ENCODE peak calls at places on chromosomes 3 and 15, in seven cellular contexts. One of them, this sample, is unnamed.
A peak's percentile ranks its signal among the peaks of the same experiment; 100 is the strongest.

GRCh38 chr15:40105517-40106202 is 3.0 kb downstream of the BMF start:
- DNase-seq in psoas muscle: no peak
- DNase-seq in activated CD8-positive, alpha-beta memory T cell treated with anti-CD3 and anti-CD28 coated beads, Interleukin-2, amount 50 U/mL, for 48 hours: no peak
- DNase-seq in NCI-H1092: no peak
- DNase-seq in hypothalamus: no peak
- DNase-seq in stimulated activated CD4-positive, alpha-beta T cell treated with anti-CD3 and anti-CD28 coated beads, TNF-alpha, amount 100 ng/mL, for 4 hours: peak; percentile 37
- DNase-seq in H4: no peak
- DNase-seq in this sample: no peak

GRCh38 chr3:146747928-146748327 is 142.8 kb upstream of the PLSCR5 start:
- DNase-seq in psoas muscle: no peak
- DNase-seq in activated CD8-positive, alpha-beta memory T cell treated with anti-CD3 and anti-CD28 coated beads, Interleukin-2, amount 50 U/mL, for 48 hours: no peak
- DNase-seq in NCI-H1092: no peak
- DNase-seq in hypothalamus: no peak
- DNase-seq in stimulated activated CD4-positive, alpha-beta T cell treated with anti-CD3 and anti-CD28 coated beads, TNF-alpha, amount 100 ng/mL, for 4 hours: no peak
- DNase-seq in H4: peak; percentile 16
- DNase-seq in this sample: no peak

GRCh38 chr3:50442940-50443579 is 60.4 kb downstream of the CACNA2D2 start:
- DNase-seq in psoas muscle: no peak
- DNase-seq in activated CD8-positive, alpha-beta memory T cell treated with anti-CD3 and anti-CD28 coated beads, Interleukin-2, amount 50 U/mL, for 48 hours: no peak
- DNase-seq in NCI-H1092: peak; percentile 75
- DNase-seq in hypothalamus: no peak
- DNase-seq in stimulated activated CD4-positive, alpha-beta T cell treated with anti-CD3 and anti-CD28 coated beads, TNF-alpha, amount 100 ng/mL, for 4 hours: no peak
- DNase-seq in H4: no peak
- DNase-seq in this sample: no peak

GRCh38 chr15:92880796-92881569 is 19.1 kb upstream of the CHD2 start:
- DNase-seq in psoas muscle: no peak
- DNase-seq in activated CD8-positive, alpha-beta memory T cell treated with anti-CD3 and anti-CD28 coated beads, Interleukin-2, amount 50 U/mL, for 48 hours: no peak
- DNase-seq in NCI-H1092: no peak
- DNase-seq in hypothalamus: no peak
- DNase-seq in stimulated activated CD4-positive, alpha-beta T cell treated with anti-CD3 and anti-CD28 coated beads, TNF-alpha, amount 100 ng/mL, for 4 hours: no peak
- DNase-seq in H4: no peak
- DNase-seq in this sample: no peak

GRCh38 chr15:64137226-64137833 is 14.2 kb upstream of the SNX22 start:
- DNase-seq in psoas muscle: no peak
- DNase-seq in activated CD8-positive, alpha-beta memory T cell treated with anti-CD3 and anti-CD28 coated beads, Interleukin-2, amount 50 U/mL, for 48 hours: no peak
- DNase-seq in NCI-H1092: no peak
- DNase-seq in hypothalamus: peak; percentile 60
- DNase-seq in stimulated activated CD4-positive, alpha-beta T cell treated with anti-CD3 and anti-CD28 coated beads, TNF-alpha, amount 100 ng/mL, for 4 hours: no peak
- DNase-seq in H4: no peak
- DNase-seq in this sample: no peak

GRCh38 chr15:47411733-47412530 is 305.4 kb upstream of the SEMA6D start:
- DNase-seq in psoas muscle: no peak
- DNase-seq in activated CD8-positive, alpha-beta memory T cell treated with anti-CD3 and anti-CD28 coated beads, Interleukin-2, amount 50 U/mL, for 48 hours: no peak
- DNase-seq in NCI-H1092: peak; percentile 41
- DNase-seq in hypothalamus: no peak
- DNase-seq in stimulated activated CD4-positive, alpha-beta T cell treated with anti-CD3 and anti-CD28 coated beads, TNF-alpha, amount 100 ng/mL, for 4 hours: no peak
- DNase-seq in H4: no peak
- DNase-seq in this sample: no peak

GRCh38 chr3:131591394-131591990 is 88.7 kb upstream of the MRPL3 start:
- DNase-seq in psoas muscle: no peak
- DNase-seq in activated CD8-positive, alpha-beta memory T cell treated with anti-CD3 and anti-CD28 coated beads, Interleukin-2, amount 50 U/mL, for 48 hours: no peak
- DNase-seq in NCI-H1092: no peak
- DNase-seq in hypothalamus: no peak
- DNase-seq in stimulated activated CD4-positive, alpha-beta T cell treated with anti-CD3 and anti-CD28 coated beads, TNF-alpha, amount 100 ng/mL, for 4 hours: no peak
- DNase-seq in H4: peak; percentile 12
- DNase-seq in this sample: no peak

GRCh38 chr3:20225769-20226168 is 39.8 kb upstream of the SGO1 start:
- DNase-seq in psoas muscle: no peak
- DNase-seq in activated CD8-positive, alpha-beta memory T cell treated with anti-CD3 and anti-CD28 coated beads, Interleukin-2, amount 50 U/mL, for 48 hours: no peak
- DNase-seq in NCI-H1092: peak; percentile 24
- DNase-seq in hypothalamus: no peak
- DNase-seq in stimulated activated CD4-positive, alpha-beta T cell treated with anti-CD3 and anti-CD28 coated beads, TNF-alpha, amount 100 ng/mL, for 4 hours: no peak
- DNase-seq in H4: peak; percentile 2
- DNase-seq in this sample: peak; percentile 1

GRCh38 chr15:76431936-76432335 is 95.4 kb downstream of the ISL2 start:
- DNase-seq in psoas muscle: no peak
- DNase-seq in activated CD8-positive, alpha-beta memory T cell treated with anti-CD3 and anti-CD28 coated beads, Interleukin-2, amount 50 U/mL, for 48 hours: no peak
- DNase-seq in NCI-H1092: no peak
- DNase-seq in hypothalamus: no peak
- DNase-seq in stimulated activated CD4-positive, alpha-beta T cell treated with anti-CD3 and anti-CD28 coated beads, TNF-alpha, amount 100 ng/mL, for 4 hours: no peak
- DNase-seq in H4: no peak
- DNase-seq in this sample: no peak

GRCh38 chr3:139355502-139355901 is 11.7 kb downstream of the MRPS22 start:
- DNase-seq in psoas muscle: no peak
- DNase-seq in activated CD8-positive, alpha-beta memory T cell treated with anti-CD3 and anti-CD28 coated beads, Interleukin-2, amount 50 U/mL, for 48 hours: no peak
- DNase-seq in NCI-H1092: no peak
- DNase-seq in hypothalamus: peak; percentile 25
- DNase-seq in stimulated activated CD4-positive, alpha-beta T cell treated with anti-CD3 and anti-CD28 coated beads, TNF-alpha, amount 100 ng/mL, for 4 hours: no peak
- DNase-seq in H4: no peak
- DNase-seq in this sample: no peak

GRCh38 chr3:58023536-58023935 is 15.3 kb downstream of the FLNB start:
- DNase-seq in psoas muscle: no peak
- DNase-seq in activated CD8-positive, alpha-beta memory T cell treated with anti-CD3 and anti-CD28 coated beads, Interleukin-2, amount 50 U/mL, for 48 hours: no peak
- DNase-seq in NCI-H1092: no peak
- DNase-seq in hypothalamus: no peak
- DNase-seq in stimulated activated CD4-positive, alpha-beta T cell treated with anti-CD3 and anti-CD28 coated beads, TNF-alpha, amount 100 ng/mL, for 4 hours: no peak
- DNase-seq in H4: no peak
- DNase-seq in this sample: no peak

GRCh38 chr15:74318376-74319137 is 48.9 kb downstream of the CYP11A1 start:
- DNase-seq in psoas muscle: peak; percentile 41
- DNase-seq in activated CD8-positive, alpha-beta memory T cell treated with anti-CD3 and anti-CD28 coated beads, Interleukin-2, amount 50 U/mL, for 48 hours: no peak
- DNase-seq in NCI-H1092: peak; percentile 78
- DNase-seq in hypothalamus: no peak
- DNase-seq in stimulated activated CD4-positive, alpha-beta T cell treated with anti-CD3 and anti-CD28 coated beads, TNF-alpha, amount 100 ng/mL, for 4 hours: no peak
- DNase-seq in H4: no peak
- DNase-seq in this sample: no peak

GRCh38 chr3:42831321-42831713 is 22.1 kb downstream of the ACKR2 start:
- DNase-seq in psoas muscle: peak; percentile 64
- DNase-seq in activated CD8-positive, alpha-beta memory T cell treated with anti-CD3 and anti-CD28 coated beads, Interleukin-2, amount 50 U/mL, for 48 hours: peak; percentile 90
- DNase-seq in NCI-H1092: peak; percentile 48
- DNase-seq in hypothalamus: peak; percentile 74
- DNase-seq in stimulated activated CD4-positive, alpha-beta T cell treated with anti-CD3 and anti-CD28 coated beads, TNF-alpha, amount 100 ng/mL, for 4 hours: peak; percentile 31
- DNase-seq in H4: peak; percentile 59
- DNase-seq in this sample: no peak

GRCh38 chr3:12054245-12054644 is 50.1 kb downstream of the SYN2 start:
- DNase-seq in psoas muscle: no peak
- DNase-seq in activated CD8-positive, alpha-beta memory T cell treated with anti-CD3 and anti-CD28 coated beads, Interleukin-2, amount 50 U/mL, for 48 hours: no peak
- DNase-seq in NCI-H1092: no peak
- DNase-seq in hypothalamus: no peak
- DNase-seq in stimulated activated CD4-positive, alpha-beta T cell treated with anti-CD3 and anti-CD28 coated beads, TNF-alpha, amount 100 ng/mL, for 4 hours: no peak
- DNase-seq in H4: no peak
- DNase-seq in this sample: no peak

GRCh38 chr3:155664922-155665695 is 79.8 kb downstream of the PLCH1 start:
- DNase-seq in psoas muscle: peak; percentile 53
- DNase-seq in activated CD8-positive, alpha-beta memory T cell treated with anti-CD3 and anti-CD28 coated beads, Interleukin-2, amount 50 U/mL, for 48 hours: no peak
- DNase-seq in NCI-H1092: no peak
- DNase-seq in hypothalamus: peak; percentile 16
- DNase-seq in stimulated activated CD4-positive, alpha-beta T cell treated with anti-CD3 and anti-CD28 coated beads, TNF-alpha, amount 100 ng/mL, for 4 hours: no peak
- DNase-seq in H4: peak; percentile 82
- DNase-seq in this sample: no peak

GRCh38 chr3:187327827-187328226 is 36.3 kb upstream of the MASP1 start:
- DNase-seq in psoas muscle: no peak
- DNase-seq in activated CD8-positive, alpha-beta memory T cell treated with anti-CD3 and anti-CD28 coated beads, Interleukin-2, amount 50 U/mL, for 48 hours: no peak
- DNase-seq in NCI-H1092: no peak
- DNase-seq in hypothalamus: no peak
- DNase-seq in stimulated activated CD4-positive, alpha-beta T cell treated with anti-CD3 and anti-CD28 coated beads, TNF-alpha, amount 100 ng/mL, for 4 hours: no peak
- DNase-seq in H4: no peak
- DNase-seq in this sample: no peak

GRCh38 chr3:10004506-10004905 is 17.9 kb upstream of the EMC3 start:
- DNase-seq in psoas muscle: no peak
- DNase-seq in activated CD8-positive, alpha-beta memory T cell treated with anti-CD3 and anti-CD28 coated beads, Interleukin-2, amount 50 U/mL, for 48 hours: peak; percentile 51
- DNase-seq in NCI-H1092: no peak
- DNase-seq in hypothalamus: no peak
- DNase-seq in stimulated activated CD4-positive, alpha-beta T cell treated with anti-CD3 and anti-CD28 coated beads, TNF-alpha, amount 100 ng/mL, for 4 hours: no peak
- DNase-seq in H4: no peak
- DNase-seq in this sample: no peak

GRCh38 chr15:84658788-84659411 is 901 bp upstream of the NMB start:
- DNase-seq in psoas muscle: no peak
- DNase-seq in activated CD8-positive, alpha-beta memory T cell treated with anti-CD3 and anti-CD28 coated beads, Interleukin-2, amount 50 U/mL, for 48 hours: no peak
- DNase-seq in NCI-H1092: no peak
- DNase-seq in hypothalamus: no peak
- DNase-seq in stimulated activated CD4-positive, alpha-beta T cell treated with anti-CD3 and anti-CD28 coated beads, TNF-alpha, amount 100 ng/mL, for 4 hours: no peak
- DNase-seq in H4: no peak
- DNase-seq in this sample: no peak

GRCh38 chr3:84510007-84510406 is 448.8 kb upstream of the CADM2 start:
- DNase-seq in psoas muscle: no peak
- DNase-seq in activated CD8-positive, alpha-beta memory T cell treated with anti-CD3 and anti-CD28 coated beads, Interleukin-2, amount 50 U/mL, for 48 hours: no peak
- DNase-seq in NCI-H1092: no peak
- DNase-seq in hypothalamus: no peak
- DNase-seq in stimulated activated CD4-positive, alpha-beta T cell treated with anti-CD3 and anti-CD28 coated beads, TNF-alpha, amount 100 ng/mL, for 4 hours: no peak
- DNase-seq in H4: no peak
- DNase-seq in this sample: no peak

GRCh38 chr15:42081463-42081830 is 12.9 kb downstream of the PLA2G4D start:
- DNase-seq in psoas muscle: no peak
- DNase-seq in activated CD8-positive, alpha-beta memory T cell treated with anti-CD3 and anti-CD28 coated beads, Interleukin-2, amount 50 U/mL, for 48 hours: peak; percentile 35
- DNase-seq in NCI-H1092: no peak
- DNase-seq in hypothalamus: no peak
- DNase-seq in stimulated activated CD4-positive, alpha-beta T cell treated with anti-CD3 and anti-CD28 coated beads, TNF-alpha, amount 100 ng/mL, for 4 hours: no peak
- DNase-seq in H4: no peak
- DNase-seq in this sample: no peak

GRCh38 chr3:24793896-24794295 is 299.2 kb upstream of the THRB start:
- DNase-seq in psoas muscle: no peak
- DNase-seq in activated CD8-positive, alpha-beta memory T cell treated with anti-CD3 and anti-CD28 coated beads, Interleukin-2, amount 50 U/mL, for 48 hours: no peak
- DNase-seq in NCI-H1092: peak; percentile 7
- DNase-seq in hypothalamus: no peak
- DNase-seq in stimulated activated CD4-positive, alpha-beta T cell treated with anti-CD3 and anti-CD28 coated beads, TNF-alpha, amount 100 ng/mL, for 4 hours: no peak
- DNase-seq in H4: no peak
- DNase-seq in this sample: no peak

GRCh38 chr15:75349851-75350588 is 3.2 kb downstream of the NEIL1 start:
- DNase-seq in psoas muscle: no peak
- DNase-seq in activated CD8-positive, alpha-beta memory T cell treated with anti-CD3 and anti-CD28 coated beads, Interleukin-2, amount 50 U/mL, for 48 hours: peak; percentile 87
- DNase-seq in NCI-H1092: no peak
- DNase-seq in hypothalamus: no peak
- DNase-seq in stimulated activated CD4-positive, alpha-beta T cell treated with anti-CD3 and anti-CD28 coated beads, TNF-alpha, amount 100 ng/mL, for 4 hours: no peak
- DNase-seq in H4: no peak
- DNase-seq in this sample: no peak

GRCh38 chr3:52472239-52472783 is 16.9 kb downstream of the NISCH start:
- DNase-seq in psoas muscle: no peak
- DNase-seq in activated CD8-positive, alpha-beta memory T cell treated with anti-CD3 and anti-CD28 coated beads, Interleukin-2, amount 50 U/mL, for 48 hours: no peak
- DNase-seq in NCI-H1092: no peak
- DNase-seq in hypothalamus: no peak
- DNase-seq in stimulated activated CD4-positive, alpha-beta T cell treated with anti-CD3 and anti-CD28 coated beads, TNF-alpha, amount 100 ng/mL, for 4 hours: no peak
- DNase-seq in H4: no peak
- DNase-seq in this sample: no peak

GRCh38 chr15:85615930-85616329 is 178.8 kb downstream of the KLHL25 start:
- DNase-seq in psoas muscle: no peak
- DNase-seq in activated CD8-positive, alpha-beta memory T cell treated with anti-CD3 and anti-CD28 coated beads, Interleukin-2, amount 50 U/mL, for 48 hours: no peak
- DNase-seq in NCI-H1092: no peak
- DNase-seq in hypothalamus: no peak
- DNase-seq in stimulated activated CD4-positive, alpha-beta T cell treated with anti-CD3 and anti-CD28 coated beads, TNF-alpha, amount 100 ng/mL, for 4 hours: no peak
- DNase-seq in H4: peak; percentile 29
- DNase-seq in this sample: no peak